ENCODE peak calls at places on chromosomes 1 and 21, in five cellular contexts. M, Z, Q, H and X are unnamed samples.

GRCh38 chr1:219661464-219662092 is 48.7 kb upstream of the ZC3H11B start:
- DNase-seq in M (no peak), Z (no peak), Q (no peak), H (no peak), X (no peak)

GRCh38 chr1:193662030-193662429 is 475.6 kb upstream of the B3GALT2 start:
- DNase-seq in M (no peak), Z (no peak), Q (no peak), H (no peak), X (no peak)

GRCh38 chr1:119492763-119493162 is 14.2 kb upstream of the HSD3B1 start:
- DNase-seq in M (no peak), Z (no peak), Q (no peak), H (peak), X (no peak)

GRCh38 chr1:91717839-91718238 is 168.1 kb downstream of the TGFBR3 start:
- DNase-seq in M (no peak), Z (no peak), Q (no peak), H (no peak), X (no peak)

GRCh38 chr1:165717918-165718515 is 19.7 kb upstream of the ALDH9A1 start:
- DNase-seq in M (peak), Z (peak), Q (no peak), H (no peak), X (peak)

GRCh38 chr1:246121533-246121932 is 385.5 kb downstream of the SMYD3 start:
- DNase-seq in M (no peak), Z (no peak), Q (no peak), H (no peak), X (no peak)

GRCh38 chr1:244662604-244663003 is 9.7 kb downstream of the DESI2 start:
- DNase-seq in M (no peak), Z (no peak), Q (no peak), H (no peak), X (peak)

GRCh38 chr1:202958544-202959275 is 598 bp upstream of the ADIPOR1 start:
- DNase-seq in M (no peak), Z (no peak), Q (no peak), H (no peak), X (no peak)

GRCh38 chr1:7517611-7518330 is 253.3 kb upstream of the VAMP3 start:
- DNase-seq in M (no peak), Z (no peak), Q (no peak), H (no peak), X (no peak)

GRCh38 chr1:92038695-92039346 is 9.0 kb downstream of the EPHX4 start:
- DNase-seq in M (no peak), Z (no peak), Q (no peak), H (no peak), X (no peak)

GRCh38 chr1:13619909-13620308 is 36.3 kb downstream of the PDPN start:
- DNase-seq in M (no peak), Z (no peak), Q (no peak), H (no peak), X (peak)

GRCh38 chr1:233238884-233239432 is 56.6 kb downstream of the PCNX2 start:
- DNase-seq in M (peak), Z (no peak), Q (no peak), H (no peak), X (no peak)

GRCh38 chr1:3129133-3129490 is 60.1 kb downstream of the PRDM16 start:
- DNase-seq in M (no peak), Z (no peak), Q (no peak), H (no peak), X (no peak)

GRCh38 chr1:54604051-54604450 is 19.3 kb downstream of the FAM151A start:
- DNase-seq in M (no peak), Z (no peak), Q (no peak), H (no peak), X (no peak)

GRCh38 chr1:9181176-9181906 is 52.4 kb upstream of the GPR157 start:
- DNase-seq in M (peak), Z (peak), Q (peak), H (no peak), X (no peak)

GRCh38 chr21:43608225-43608624 is 51.1 kb downstream of the HSF2BP start:
- DNase-seq in M (no peak), Z (no peak), Q (no peak), H (no peak), X (no peak)

GRCh38 chr1:55052221-55053142 is 13.1 kb downstream of the PCSK9 start:
- DNase-seq in M (no peak), Z (no peak), Q (no peak), H (no peak), X (no peak)

GRCh38 chr1:57431400-57431799 is 7.5 kb upstream of the DAB1 start:
- DNase-seq in M (no peak), Z (no peak), Q (no peak), H (no peak), X (no peak)

GRCh38 chr1:184890539-184890973 is 83.8 kb downstream of the NIBAN1 start:
- DNase-seq in M (no peak), Z (no peak), Q (no peak), H (no peak), X (no peak)

GRCh38 chr1:153677718-153678518 is 570 bp upstream of the NPR1 start:
- DNase-seq in M (peak), Z (peak), Q (no peak), H (no peak), X (peak)

GRCh38 chr1:6209661-6210605 is 4.0 kb downstream of the RNF207 start:
- DNase-seq in M (no peak), Z (no peak), Q (no peak), H (no peak), X (no peak)

GRCh38 chr1:74767490-74767889 is 34.5 kb downstream of the TYW3 start:
- DNase-seq in M (no peak), Z (no peak), Q (no peak), H (no peak), X (no peak)

GRCh38 chr1:79716481-79716880 is 710.0 kb upstream of the ADGRL4 start:
- DNase-seq in M (peak), Z (no peak), Q (no peak), H (no peak), X (no peak)

GRCh38 chr1:31084782-31085569 is 19.5 kb upstream of the PUM1 start:
- DNase-seq in M (no peak), Z (no peak), Q (no peak), H (no peak), X (no peak)

GRCh38 chr1:204177133-204177532 is 11.0 kb upstream of the REN start:
- DNase-seq in M (peak), Z (no peak), Q (no peak), H (no peak), X (no peak)

GRCh38 chr1:232984577-232985425 is 34.4 kb downstream of the NTPCR start:
- DNase-seq in M (no peak), Z (no peak), Q (no peak), H (no peak), X (no peak)

GRCh38 chr1:226660410-226661182 is 78.5 kb downstream of the ITPKB start:
- DNase-seq in M (peak), Z (no peak), Q (no peak), H (no peak), X (no peak)

GRCh38 chr1:24857528-24858133 is 72.4 kb downstream of the RUNX3 start:
- DNase-seq in M (no peak), Z (no peak), Q (no peak), H (no peak), X (no peak)

GRCh38 chr1:16716691-16717173 is 23.6 kb upstream of the RNU1-4 start:
- DNase-seq in M (peak), Z (peak), Q (peak), H (peak), X (peak)

GRCh38 chr1:33656467-33656866 is 184.0 kb downstream of the ZSCAN20 start:
- DNase-seq in M (no peak), Z (no peak), Q (no peak), H (no peak), X (no peak)

GRCh38 chr1:4755301-4756183 is 101.1 kb downstream of the AJAP1 start:
- DNase-seq in M (no peak), Z (no peak), Q (no peak), H (no peak), X (no peak)

GRCh38 chr1:24501371-24502167 is 1.1 kb upstream of the RCAN3 start:
- DNase-seq in M (no peak), Z (peak), Q (no peak), H (no peak), X (peak)

GRCh38 chr1:155681776-155682175 is 6.8 kb downstream of the YY1AP1 start:
- DNase-seq in M (no peak), Z (no peak), Q (no peak), H (no peak), X (no peak)

GRCh38 chr1:92446990-92447681 is 39.6 kb downstream of the GFI1 start:
- DNase-seq in M (no peak), Z (no peak), Q (no peak), H (no peak), X (no peak)

GRCh38 chr1:232138044-232138443 is 491.9 kb downstream of the SIPA1L2 start:
- DNase-seq in M (no peak), Z (no peak), Q (no peak), H (no peak), X (no peak)

GRCh38 chr21:29499734-29500343 is 201.1 kb downstream of the BACH1 start:
- DNase-seq in M (peak), Z (no peak), Q (no peak), H (no peak), X (no peak)

GRCh38 chr1:235074335-235075120 is 54.1 kb downstream of the TOMM20 start:
- DNase-seq in M (peak), Z (peak), Q (peak), H (no peak), X (peak)

DNA sequence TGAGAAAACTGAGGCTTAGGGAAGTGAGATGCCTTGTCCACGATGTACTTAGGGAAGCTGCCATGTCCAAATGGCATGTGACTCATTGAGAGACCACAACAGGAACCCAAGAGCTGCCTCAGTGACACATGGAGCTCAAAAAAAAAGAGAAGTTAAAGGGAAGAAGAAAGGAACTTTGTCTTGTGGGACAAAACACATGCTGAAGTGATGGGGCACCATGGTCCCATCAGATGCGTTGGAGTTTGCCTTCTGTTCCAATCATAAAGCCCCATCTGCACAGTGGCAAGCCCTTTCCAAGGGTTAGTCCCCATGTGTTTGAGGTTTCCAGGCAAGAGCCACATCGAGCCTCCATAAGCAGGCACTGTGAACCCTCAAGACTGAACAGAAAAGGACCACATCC is 8.0 kb downstream of the MED8 start:
- DNase-seq in M (no peak), Z (no peak), Q (no peak), H (no peak), X (no peak)
- TF ChIP-seq POLR2AphosphoS5 in M (no peak), Z (no peak), Q (no peak), H (no peak), X (no peak)

GRCh38 chr1:157114183-157115121 is 14.8 kb upstream of the ETV3L start:
- DNase-seq in M (no peak), Z (no peak), Q (peak), H (peak), X (no peak)

GRCh38 chr1:157116735-157117103 is 17.1 kb upstream of the ETV3L start:
- DNase-seq in M (no peak), Z (no peak), Q (no peak), H (no peak), X (no peak)

GRCh38 chr1:157115429-157115838 is 15.8 kb upstream of the ETV3L start:
- DNase-seq in M (no peak), Z (no peak), Q (peak), H (peak), X (no peak)

GRCh38 chr1:157117527-157118057 is 18.0 kb upstream of the ETV3L start:
- DNase-seq in M (no peak), Z (peak), Q (no peak), H (no peak), X (no peak)

DNA sequence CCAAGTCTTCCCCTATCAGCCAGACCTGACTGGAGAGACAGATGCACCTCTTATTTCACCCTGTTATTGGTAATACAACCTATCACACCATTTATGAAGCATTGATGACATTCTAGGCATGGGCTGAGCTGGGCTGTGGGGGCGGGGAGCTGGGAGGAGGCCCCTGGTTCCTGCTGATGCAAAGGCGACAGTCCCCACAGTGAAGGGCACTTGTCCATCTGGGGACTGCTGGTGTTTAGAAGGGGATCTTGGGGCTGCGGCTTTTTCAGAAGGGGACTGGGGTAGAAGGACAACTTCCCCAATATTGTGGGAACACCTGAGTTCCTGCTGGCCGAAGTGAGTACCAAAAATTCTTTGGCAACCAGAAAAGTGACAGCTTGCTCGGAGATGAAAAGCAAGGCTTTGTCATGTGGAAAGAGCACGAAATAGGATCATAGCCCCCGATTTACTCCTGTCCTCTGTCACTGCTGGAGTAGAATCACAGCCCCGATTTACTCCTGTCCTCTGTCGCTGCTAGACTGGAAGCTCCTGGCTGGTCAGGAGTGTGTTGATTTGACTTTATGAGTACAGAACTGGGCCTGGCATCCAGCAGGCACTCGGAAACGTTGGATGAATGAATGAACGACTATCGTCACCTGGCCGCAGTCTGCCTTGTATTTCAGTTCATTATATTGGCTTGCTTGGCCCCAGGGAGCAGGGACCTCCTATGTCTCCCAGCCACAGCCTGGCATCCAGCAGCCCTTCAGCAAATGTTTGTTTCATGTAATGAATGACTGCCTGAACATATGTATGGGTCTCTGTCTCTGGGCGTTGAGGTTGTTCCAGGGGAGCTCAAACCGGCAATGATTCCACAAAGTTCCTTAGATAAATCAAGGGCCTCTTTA is 16.5 kb upstream of the ETV3L start:
- DNase-seq in M (no peak), Z (peak), Q (no peak), H (no peak), X (no peak)
- H3K4me3 ChIP-seq in M (no peak), Z (no peak), Q (no peak), H (no peak), X (no peak)

GRCh38 chr1:39566441-39567137 is 10.0 kb downstream of the PABPC4 start:
- DNase-seq in M (no peak), Z (peak), Q (no peak), H (no peak), X (no peak)
- TF ChIP-seq POLR2AphosphoS5 in M (no peak), Z (peak), Q (no peak), H (no peak), X (no peak)

GRCh38 chr1:180156201-180156600 is 1.5 kb downstream of the QSOX1 start:
- DNase-seq in M (no peak), Z (no peak), Q (no peak), H (peak), X (no peak)

GRCh38 chr1:180158149-180159147 is 3.8 kb downstream of the QSOX1 start:
- DNase-seq in M (no peak), Z (no peak), Q (no peak), H (peak), X (no peak)

GRCh38 chr1:180157576-180158057 is 2.9 kb downstream of the QSOX1 start:
- DNase-seq in M (peak), Z (peak), Q (peak), H (peak), X (no peak)

GRCh38 chr1:180156631-180157091 is 2.0 kb downstream of the QSOX1 start:
- DNase-seq in M (no peak), Z (no peak), Q (no peak), H (no peak), X (no peak)

DNA sequence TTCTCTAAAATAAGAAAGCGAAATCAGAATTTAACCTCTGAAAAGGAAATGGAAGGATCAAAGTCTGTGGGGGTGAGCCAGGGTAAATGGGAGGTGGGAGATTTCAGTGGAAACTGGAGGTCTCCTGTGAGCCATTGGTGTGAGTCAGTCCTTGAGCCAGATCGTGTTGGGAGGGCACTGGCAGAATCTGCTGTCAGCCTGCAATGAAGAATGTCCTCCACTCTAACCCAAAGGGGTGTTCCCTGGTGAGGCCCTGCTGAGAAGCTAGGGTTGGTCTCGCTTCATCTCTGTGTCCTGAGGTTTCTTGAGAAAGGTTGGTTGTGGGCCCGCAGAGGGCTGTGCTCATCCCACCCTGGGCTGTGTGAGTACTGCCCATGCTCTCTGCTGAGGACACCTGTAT is 2.4 kb downstream of the QSOX1 start:
- DNase-seq in M (no peak), Z (no peak), Q (no peak), H (peak), X (no peak)
- H3K4me3 ChIP-seq in M (no peak), Z (peak), Q (no peak), H (no peak), X (no peak)

GRCh38 chr1:205449750-205450443 is 5.9 kb downstream of the BLACAT1 start:
- DNase-seq in M (no peak), Z (peak), Q (no peak), H (no peak), X (peak)
- TF ChIP-seq POLR2AphosphoS5 in M (no peak), Z (no peak), Q (no peak), H (no peak), X (no peak)

GRCh38 chr21:45477176-45478114 is 64.8 kb downstream of the SLC19A1 start:
- DNase-seq in M (no peak), Z (no peak), Q (no peak), H (no peak), X (no peak)
- H3K4me3 ChIP-seq in M (no peak), Z (peak), Q (peak), H (peak), X (no peak)